ENCODE peak calls at places on chromosomes 13 and 19, in seven cellular contexts. One of them, this sample, is unnamed.

GRCh38 chr19:18788782-18789421 is 2.2 kb downstream of the COMP start:
- DNase-seq in LHCN-M2: no peak
- DNase-seq in GOT3: no peak
- DNase-seq in astrocyte: no peak
- DNase-seq in PC-3: no peak
- DNase-seq in iris pigment epithelial cell: no peak
- DNase-seq in progenitor cell of endocrine pancreas: no peak
- DNase-seq in this sample: no peak

GRCh38 chr19:5664515-5664914 is 15.8 kb downstream of the MICOS13 start:
- DNase-seq in LHCN-M2: no peak
- DNase-seq in GOT3: no peak
- DNase-seq in astrocyte: no peak
- DNase-seq in PC-3: no peak
- DNase-seq in iris pigment epithelial cell: no peak
- DNase-seq in progenitor cell of endocrine pancreas: no peak
- DNase-seq in this sample: no peak

GRCh38 chr13:77693449-77693940 is 4.0 kb upstream of the SLAIN1 start:
- DNase-seq in LHCN-M2: no peak
- DNase-seq in GOT3: no peak
- DNase-seq in astrocyte: no peak
- DNase-seq in PC-3: no peak
- DNase-seq in iris pigment epithelial cell: no peak
- DNase-seq in progenitor cell of endocrine pancreas: no peak
- DNase-seq in this sample: no peak

GRCh38 chr13:107860284-107860683 is 355.1 kb downstream of the LIG4 start:
- DNase-seq in LHCN-M2: no peak
- DNase-seq in GOT3: no peak
- DNase-seq in astrocyte: no peak
- DNase-seq in PC-3: no peak
- DNase-seq in iris pigment epithelial cell: no peak
- DNase-seq in progenitor cell of endocrine pancreas: no peak
- DNase-seq in this sample: no peak

GRCh38 chr19:2475018-2475701 is 767 bp upstream of the GADD45B start:
- DNase-seq in LHCN-M2: peak; percentile 63
- DNase-seq in GOT3: no peak
- DNase-seq in astrocyte: peak; percentile 59
- DNase-seq in PC-3: peak; percentile 58
- DNase-seq in iris pigment epithelial cell: peak; percentile 70
- DNase-seq in progenitor cell of endocrine pancreas: no peak
- DNase-seq in this sample: peak; percentile 73

GRCh38 chr19:5586300-5587070 is 18.7 kb upstream of the TINCR start:
- DNase-seq in LHCN-M2: no peak
- DNase-seq in GOT3: no peak
- DNase-seq in astrocyte: no peak
- DNase-seq in PC-3: no peak
- DNase-seq in iris pigment epithelial cell: no peak
- DNase-seq in progenitor cell of endocrine pancreas: no peak
- DNase-seq in this sample: peak; percentile 40

GRCh38 chr19:46717716-46718143 is 816 bp upstream of the PRKD2 start:
- DNase-seq in LHCN-M2: no peak
- DNase-seq in GOT3: no peak
- DNase-seq in astrocyte: no peak
- DNase-seq in PC-3: no peak
- DNase-seq in iris pigment epithelial cell: no peak
- DNase-seq in progenitor cell of endocrine pancreas: no peak
- DNase-seq in this sample: peak; percentile 69

GRCh38 chr13:26058704-26059103 is 6.9 kb upstream of the SHISA2 start:
- DNase-seq in LHCN-M2: no peak
- DNase-seq in GOT3: no peak
- DNase-seq in astrocyte: no peak
- DNase-seq in PC-3: no peak
- DNase-seq in iris pigment epithelial cell: no peak
- DNase-seq in progenitor cell of endocrine pancreas: no peak
- DNase-seq in this sample: no peak

GRCh38 chr13:31056650-31057275 is 104.9 kb downstream of the HSPH1 start:
- DNase-seq in LHCN-M2: no peak
- DNase-seq in GOT3: no peak
- DNase-seq in astrocyte: no peak
- DNase-seq in PC-3: no peak
- DNase-seq in iris pigment epithelial cell: no peak
- DNase-seq in progenitor cell of endocrine pancreas: no peak
- DNase-seq in this sample: no peak

GRCh38 chr19:3494051-3494450 is 6.4 kb downstream of the DOHH start:
- DNase-seq in LHCN-M2: no peak
- DNase-seq in GOT3: no peak
- DNase-seq in astrocyte: no peak
- DNase-seq in PC-3: no peak
- DNase-seq in iris pigment epithelial cell: no peak
- DNase-seq in progenitor cell of endocrine pancreas: no peak
- DNase-seq in this sample: peak; percentile 30

GRCh38 chr13:108276060-108276459 is 6.5 kb downstream of the TNFSF13B start:
- DNase-seq in LHCN-M2: no peak
- DNase-seq in GOT3: no peak
- DNase-seq in astrocyte: no peak
- DNase-seq in PC-3: no peak
- DNase-seq in iris pigment epithelial cell: no peak
- DNase-seq in progenitor cell of endocrine pancreas: no peak
- DNase-seq in this sample: no peak

GRCh38 chr19:31943305-31943704 is 402.1 kb upstream of the ZNF507 start:
- DNase-seq in LHCN-M2: no peak
- DNase-seq in GOT3: no peak
- DNase-seq in astrocyte: no peak
- DNase-seq in PC-3: no peak
- DNase-seq in iris pigment epithelial cell: no peak
- DNase-seq in progenitor cell of endocrine pancreas: no peak
- DNase-seq in this sample: no peak

This sample was measured in DMS53.